ENCODE peak calls at places on chromosomes 5 and 9, in ten cellular contexts. I, E, K, Z, D, F, X, V, O and N are unnamed samples.

GRCh38 chr5:150780180-150780692 is 1.7 kb downstream of the SMIM3 start:
- DNase-seq in I (no peak), E (no peak), K (no peak), Z (no peak), D (no peak), F (peak; percentile 64), X (no peak), V (peak; percentile 44), O (no peak), N (peak; percentile 68)

GRCh38 chr5:333945-334344 is 12.4 kb downstream of the AHRR start:
- DNase-seq in I (no peak), E (no peak), K (no peak), Z (no peak), D (no peak), F (no peak), X (no peak), V (no peak), O (no peak), N (no peak)

GRCh38 chr5:7705261-7705660 is 145.7 kb downstream of the CFAP90 start:
- DNase-seq in I (peak; percentile 8), E (no peak), K (no peak), Z (no peak), D (no peak), F (peak; percentile 21), X (no peak), V (no peak), O (no peak), N (no peak)

GRCh38 chr9:7756088-7756487 is 43.5 kb downstream of the DMAC1 start:
- DNase-seq in I (no peak), E (no peak), K (no peak), Z (no peak), D (no peak), F (no peak), X (no peak), V (no peak), O (peak; percentile 6), N (no peak)

GRCh38 chr5:137191179-137191578 is 307.9 kb downstream of the SPOCK1 start:
- DNase-seq in I (no peak), E (no peak), K (no peak), Z (no peak), D (no peak), F (no peak), X (no peak), V (no peak), O (no peak), N (no peak)

GRCh38 chr5:14665949-14666741 is 1.6 kb downstream of the OTULIN start:
- DNase-seq in I (no peak), E (no peak), K (peak; percentile 38), Z (no peak), D (no peak), F (peak; percentile 28), X (no peak), V (no peak), O (no peak), N (no peak)

GRCh38 chr9:112361602-112362001 is 18.3 kb upstream of the HSDL2 start:
- DNase-seq in I (peak; percentile 16), E (peak; percentile 11), K (no peak), Z (no peak), D (no peak), F (peak; percentile 35), X (no peak), V (no peak), O (no peak), N (no peak)

GRCh38 chr5:169696621-169697517 is 59.8 kb downstream of the DOCK2 start:
- DNase-seq in I (no peak), E (no peak), K (no peak), Z (no peak), D (no peak), F (peak; percentile 80), X (no peak), V (no peak), O (no peak), N (no peak)

GRCh38 chr5:65721050-65721774 is 697 bp downstream of the SGTB start:
- DNase-seq in I (peak; percentile 29), E (peak; percentile 28), K (no peak), Z (peak; percentile 75), D (no peak), F (peak; percentile 76), X (peak; percentile 49), V (peak; percentile 73), O (peak; percentile 22), N (peak; percentile 63)

GRCh38 chr9:127252405-127253093 is 12.0 kb upstream of the GARNL3 start:
- DNase-seq in I (no peak), E (no peak), K (no peak), Z (no peak), D (no peak), F (no peak), X (no peak), V (no peak), O (no peak), N (no peak)

GRCh38 chr5:95771109-95771708 is 40.1 kb downstream of the RHOBTB3 start:
- DNase-seq in I (no peak), E (no peak), K (no peak), Z (no peak), D (no peak), F (no peak), X (no peak), V (no peak), O (no peak), N (no peak)

GRCh38 chr9:136229096-136230065 is 16.2 kb downstream of the QSOX2 start:
- DNase-seq in I (no peak), E (no peak), K (no peak), Z (no peak), D (no peak), F (no peak), X (peak; percentile 25), V (no peak), O (no peak), N (no peak)

GRCh38 chr9:87515086-87515485 is 17.4 kb downstream of the DAPK1 start:
- DNase-seq in I (no peak), E (no peak), K (no peak), Z (no peak), D (no peak), F (no peak), X (no peak), V (no peak), O (no peak), N (no peak)

GRCh38 chr9:34197756-34198711 is 19.2 kb downstream of the UBAP1 start:
- DNase-seq in I (no peak), E (no peak), K (no peak), Z (no peak), D (no peak), F (peak; percentile 22), X (no peak), V (no peak), O (peak; percentile 13), N (no peak)

GRCh38 chr9:131650254-131650653 is 89.6 kb downstream of the RAPGEF1 start:
- DNase-seq in I (no peak), E (no peak), K (no peak), Z (peak; percentile 76), D (no peak), F (no peak), X (no peak), V (peak; percentile 62), O (peak; percentile 20), N (no peak)

GRCh38 chr5:141672071-141672855 is 9.8 kb downstream of the ARAP3 start:
- DNase-seq in I (no peak), E (no peak), K (no peak), Z (no peak), D (no peak), F (no peak), X (no peak), V (no peak), O (no peak), N (no peak)

GRCh38 chr5:31939151-31939550 is 235.0 kb downstream of the GOLPH3 start:
- DNase-seq in I (no peak), E (no peak), K (no peak), Z (no peak), D (no peak), F (no peak), X (no peak), V (peak; percentile 29), O (peak; percentile 69), N (no peak)

GRCh38 chr5:179765400-179765799 is 28.4 kb upstream of the LTC4S start:
- DNase-seq in I (no peak), E (no peak), K (no peak), Z (peak; percentile 69), D (no peak), F (peak; percentile 92), X (no peak), V (peak; percentile 83), O (peak; percentile 83), N (no peak)

GRCh38 chr9:93675336-93676150 is 99.2 kb downstream of the PHF2 start:
- DNase-seq in I (no peak), E (no peak), K (no peak), Z (peak; percentile 35), D (no peak), F (no peak), X (no peak), V (peak; percentile 14), O (no peak), N (peak; percentile 10)

GRCh38 chr9:4382722-4383317 is 83.0 kb upstream of the GLIS3 start:
- DNase-seq in I (peak; percentile 5), E (peak; percentile 31), K (no peak), Z (no peak), D (no peak), F (peak; percentile 42), X (no peak), V (no peak), O (no peak), N (no peak)

GRCh38 chr5:174720612-174721521 is 3.5 kb upstream of the MSX2 start:
- DNase-seq in I (no peak), E (no peak), K (no peak), Z (no peak), D (no peak), F (peak; percentile 47), X (no peak), V (no peak), O (no peak), N (no peak)

GRCh38 chr9:98865284-98865683 is 57.8 kb downstream of the GALNT12 start:
- DNase-seq in I (no peak), E (no peak), K (no peak), Z (no peak), D (no peak), F (no peak), X (no peak), V (no peak), O (no peak), N (no peak)